ENCODE peak calls at places on chromosomes 6 and 20, in seven cellular contexts. One of them, this sample, is unnamed.

GRCh38 chr6:112221561-112221960 is 32.8 kb downstream of the LAMA4 start:
- DNase-seq in tibial artery: no peak
- DNase-seq in thoracic aorta: no peak
- DNase-seq in Calu3: no peak
- DNase-seq in endodermal cell: no peak
- DNase-seq in nephron progenitor cell: no peak
- DNase-seq in uterus: no peak
- DNase-seq in this sample: no peak

GRCh38 chr20:17014217-17014616 is 212.6 kb upstream of the PCSK2 start:
- DNase-seq in Calu3: no peak
- DNase-seq in uterus: no peak
- DNase-seq in nephron progenitor cell: no peak
- DNase-seq in endodermal cell: no peak
- DNase-seq in tibial artery: no peak
- DNase-seq in thoracic aorta: no peak
- DNase-seq in this sample: no peak

GRCh38 chr6:17703256-17703694 is 3.5 kb downstream of the NUP153 start:
- DNase-seq in uterus: peak
- DNase-seq in tibial artery: no peak
- DNase-seq in endodermal cell: peak
- DNase-seq in Calu3: no peak
- DNase-seq in thoracic aorta: peak
- DNase-seq in nephron progenitor cell: no peak
- DNase-seq in this sample: no peak

GRCh38 chr6:14066782-14067406 is 50.7 kb upstream of the CD83 start:
- DNase-seq in Calu3: peak
- DNase-seq in tibial artery: no peak
- DNase-seq in endodermal cell: peak
- DNase-seq in thoracic aorta: no peak
- DNase-seq in nephron progenitor cell: peak
- DNase-seq in uterus: peak
- DNase-seq in this sample: peak

GRCh38 chr20:16111132-16111852 is 462.0 kb downstream of the KIF16B start:
- DNase-seq in Calu3: no peak
- DNase-seq in endodermal cell: no peak
- DNase-seq in uterus: no peak
- DNase-seq in thoracic aorta: no peak
- DNase-seq in nephron progenitor cell: no peak
- DNase-seq in tibial artery: no peak
- DNase-seq in this sample: no peak

GRCh38 chr6:137156650-137157049 is 16.8 kb downstream of the IL22RA2 start:
- DNase-seq in thoracic aorta: no peak
- DNase-seq in uterus: no peak
- DNase-seq in Calu3: no peak
- DNase-seq in tibial artery: no peak
- DNase-seq in endodermal cell: no peak
- DNase-seq in nephron progenitor cell: no peak
- DNase-seq in this sample: no peak

GRCh38 chr6:113586966-113587699 is 270.0 kb upstream of the MARCKS start:
- DNase-seq in tibial artery: no peak
- DNase-seq in uterus: no peak
- DNase-seq in Calu3: no peak
- DNase-seq in endodermal cell: peak
- DNase-seq in thoracic aorta: no peak
- DNase-seq in nephron progenitor cell: no peak
- DNase-seq in this sample: no peak

GRCh38 chr6:73739097-73739496 is 43.1 kb downstream of the CD109 start:
- DNase-seq in uterus: no peak
- DNase-seq in endodermal cell: no peak
- DNase-seq in nephron progenitor cell: peak
- DNase-seq in tibial artery: no peak
- DNase-seq in Calu3: no peak
- DNase-seq in thoracic aorta: no peak
- DNase-seq in this sample: peak

GRCh38 chr6:166313255-166314070 is 5.3 kb upstream of the PRR18 start:
- DNase-seq in uterus: no peak
- DNase-seq in nephron progenitor cell: peak
- DNase-seq in tibial artery: no peak
- DNase-seq in thoracic aorta: no peak
- DNase-seq in endodermal cell: peak
- DNase-seq in Calu3: peak
- DNase-seq in this sample: peak

GRCh38 chr6:3337521-3338350 is 79.0 kb downstream of the PSMG4 start:
- DNase-seq in endodermal cell: peak
- DNase-seq in thoracic aorta: no peak
- DNase-seq in uterus: no peak
- DNase-seq in nephron progenitor cell: no peak
- DNase-seq in tibial artery: no peak
- DNase-seq in Calu3: peak
- DNase-seq in this sample: peak
- TF ChIP-seq CTCF in endodermal cell: peak
- TF ChIP-seq CTCF in thoracic aorta: no peak
- TF ChIP-seq CTCF in uterus: no peak
- TF ChIP-seq CTCF in nephron progenitor cell: no peak
- TF ChIP-seq CTCF in tibial artery: no peak
- TF ChIP-seq CTCF in Calu3: no peak
- TF ChIP-seq CTCF in this sample: no peak

DNA sequence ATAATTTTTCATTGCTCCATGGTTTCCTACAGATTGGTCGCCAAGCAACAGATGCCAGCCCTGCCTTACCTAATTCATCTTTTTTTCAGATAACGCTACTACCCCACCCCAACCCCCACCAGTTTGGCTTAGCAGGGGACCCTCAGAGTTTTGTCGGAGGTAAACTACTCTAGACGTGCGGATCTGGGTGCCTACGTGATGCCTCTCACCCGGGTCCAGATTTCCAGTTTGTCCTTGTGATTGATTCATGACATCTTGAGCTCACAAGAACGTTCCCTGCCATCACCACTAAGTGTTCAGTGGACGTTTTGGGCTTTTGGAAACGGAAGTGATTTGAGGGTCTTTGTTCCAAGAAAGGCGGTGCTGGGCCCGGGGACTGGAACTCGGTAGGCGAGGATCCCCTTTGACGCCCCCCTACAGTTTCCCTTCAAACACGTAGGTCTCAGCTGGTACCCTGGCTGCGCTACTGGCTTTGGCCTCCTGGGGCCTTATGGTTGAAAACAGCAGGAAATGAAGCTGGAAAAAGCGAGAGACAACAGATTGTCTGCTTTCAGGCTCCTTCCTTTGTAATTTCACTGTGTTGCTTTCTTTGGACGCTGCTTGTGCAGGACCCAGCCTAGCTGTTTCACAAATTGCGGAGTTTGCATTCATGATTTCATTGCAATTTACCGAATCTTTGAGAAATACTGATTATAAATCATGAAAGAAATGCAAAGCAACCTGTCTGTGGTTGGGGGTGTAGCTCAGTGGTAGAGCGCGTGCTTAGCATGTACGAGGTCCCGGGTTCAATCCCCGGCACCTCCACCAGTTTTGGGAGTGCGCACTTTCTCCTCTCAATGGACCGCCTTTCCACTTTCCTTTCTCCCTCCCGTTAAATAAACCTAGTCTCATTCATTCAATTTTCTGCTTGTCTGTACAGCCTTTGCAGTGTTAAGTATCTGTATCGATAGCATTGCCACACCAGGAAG is 81.0 kb downstream of the GPX5 start:
- DNase-seq in nephron progenitor cell: peak
- DNase-seq in tibial artery: no peak
- DNase-seq in thoracic aorta: no peak
- DNase-seq in Calu3: peak
- DNase-seq in endodermal cell: peak
- DNase-seq in uterus: no peak
- DNase-seq in this sample: peak
- TF ChIP-seq CTCF in nephron progenitor cell: peak
- TF ChIP-seq CTCF in tibial artery: no peak
- TF ChIP-seq CTCF in thoracic aorta: no peak
- TF ChIP-seq CTCF in Calu3: peak
- TF ChIP-seq CTCF in endodermal cell: peak
- TF ChIP-seq CTCF in uterus: no peak
- TF ChIP-seq CTCF in this sample: no peak

GRCh38 chr6:122180132-122180531 is 219.3 kb upstream of the HSF2 start:
- DNase-seq in endodermal cell: no peak
- DNase-seq in Calu3: no peak
- DNase-seq in uterus: no peak
- DNase-seq in nephron progenitor cell: no peak
- DNase-seq in thoracic aorta: no peak
- DNase-seq in tibial artery: no peak
- DNase-seq in this sample: no peak
- TF ChIP-seq CTCF in endodermal cell: peak
- TF ChIP-seq CTCF in Calu3: no peak
- TF ChIP-seq CTCF in uterus: no peak
- TF ChIP-seq CTCF in nephron progenitor cell: no peak
- TF ChIP-seq CTCF in thoracic aorta: no peak
- TF ChIP-seq CTCF in tibial artery: no peak
- TF ChIP-seq CTCF in this sample: no peak

GRCh38 chr6:160765412-160765811 is 63.4 kb downstream of the PLG start:
- DNase-seq in tibial artery: no peak
- DNase-seq in nephron progenitor cell: no peak
- DNase-seq in endodermal cell: peak
- DNase-seq in Calu3: no peak
- DNase-seq in thoracic aorta: no peak
- DNase-seq in uterus: no peak
- DNase-seq in this sample: no peak

GRCh38 chr6:160766657-160767018 is 64.6 kb downstream of the PLG start:
- DNase-seq in Calu3: no peak
- DNase-seq in nephron progenitor cell: no peak
- DNase-seq in endodermal cell: no peak
- DNase-seq in tibial artery: no peak
- DNase-seq in thoracic aorta: no peak
- DNase-seq in uterus: no peak
- DNase-seq in this sample: no peak

GRCh38 chr6:160767647-160768019 is 65.6 kb downstream of the PLG start:
- DNase-seq in Calu3: no peak
- DNase-seq in endodermal cell: no peak
- DNase-seq in tibial artery: no peak
- DNase-seq in thoracic aorta: no peak
- DNase-seq in nephron progenitor cell: no peak
- DNase-seq in uterus: no peak
- DNase-seq in this sample: no peak

GRCh38 chr6:160768101-160768500 is 66.1 kb downstream of the PLG start:
- DNase-seq in tibial artery: no peak
- DNase-seq in nephron progenitor cell: no peak
- DNase-seq in endodermal cell: no peak
- DNase-seq in thoracic aorta: no peak
- DNase-seq in uterus: no peak
- DNase-seq in Calu3: no peak
- DNase-seq in this sample: no peak

DNA sequence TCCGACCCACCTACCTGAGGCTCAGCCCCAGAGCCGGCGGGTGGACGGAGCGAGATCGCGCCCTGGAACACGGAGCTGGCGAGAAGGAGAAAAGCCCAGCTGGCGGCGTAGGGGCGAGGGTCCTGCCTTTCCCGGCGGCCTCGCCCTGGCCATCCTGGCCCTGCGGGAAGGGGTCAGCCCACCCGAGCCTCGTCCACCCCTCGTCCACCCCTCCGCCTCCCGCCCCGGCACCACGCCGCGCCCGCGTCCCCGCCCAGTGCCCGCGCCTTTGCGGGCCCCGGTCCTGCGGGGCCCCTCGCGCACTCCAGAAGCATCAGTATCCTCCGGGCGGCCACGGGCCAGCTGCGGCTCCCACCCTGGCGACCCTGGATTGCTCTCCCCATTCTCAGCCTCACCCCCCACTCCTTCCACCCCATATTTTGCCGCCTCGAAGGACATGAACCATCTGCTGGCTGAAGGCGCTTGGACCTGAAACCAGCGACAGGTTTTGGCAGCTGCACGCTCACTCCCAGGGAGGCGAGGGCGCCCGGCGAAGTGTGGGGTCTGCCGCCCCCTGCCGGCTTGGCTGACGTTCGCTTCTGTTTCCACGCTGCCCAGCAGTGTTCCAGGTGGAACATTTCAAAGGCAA is 65.1 kb downstream of the PLG start:
- DNase-seq in tibial artery: peak
- DNase-seq in endodermal cell: peak
- DNase-seq in Calu3: peak
- DNase-seq in nephron progenitor cell: peak
- DNase-seq in thoracic aorta: no peak
- DNase-seq in uterus: peak
- DNase-seq in this sample: peak
- TF ChIP-seq CTCF in tibial artery: peak
- TF ChIP-seq CTCF in endodermal cell: peak
- TF ChIP-seq CTCF in Calu3: peak
- TF ChIP-seq CTCF in nephron progenitor cell: peak
- TF ChIP-seq CTCF in thoracic aorta: peak
- TF ChIP-seq CTCF in uterus: peak
- TF ChIP-seq CTCF in this sample: peak

GRCh38 chr6:36839819-36840379 is 655 bp upstream of the CPNE5 start:
- DNase-seq in endodermal cell: peak
- DNase-seq in thoracic aorta: no peak
- DNase-seq in Calu3: peak
- DNase-seq in tibial artery: no peak
- DNase-seq in nephron progenitor cell: peak
- DNase-seq in uterus: peak
- DNase-seq in this sample: peak
- TF ChIP-seq CTCF in endodermal cell: peak
- TF ChIP-seq CTCF in thoracic aorta: peak
- TF ChIP-seq CTCF in Calu3: peak
- TF ChIP-seq CTCF in tibial artery: peak
- TF ChIP-seq CTCF in nephron progenitor cell: no peak
- TF ChIP-seq CTCF in uterus: no peak
- TF ChIP-seq CTCF in this sample: peak

This sample was measured in GM20000.